ENCODE peak calls at places on chromosomes 3 and 15, in six cellular contexts. One of them, this sample, is unnamed.

GRCh38 chr15:71800835-71801745 is 9.3 kb upstream of the NR2E3 start:
- DNase-seq in tibial artery: no peak
- DNase-seq in brain microvascular endothelial cell: peak
- DNase-seq in GM03348: peak
- DNase-seq in activated T-helper 9 cell treated with anti-CD3 and anti-CD28 coated beads, Interleukin-2, amount 50 U/mL, for 16 hours: no peak
- DNase-seq in GM23248: peak
- DNase-seq in this sample: peak

GRCh38 chr15:34610388-34610787 is 26.9 kb upstream of the GOLGA8B start:
- DNase-seq in tibial artery: no peak
- DNase-seq in GM03348: peak
- DNase-seq in brain microvascular endothelial cell: peak
- DNase-seq in activated T-helper 9 cell treated with anti-CD3 and anti-CD28 coated beads, Interleukin-2, amount 50 U/mL, for 16 hours: no peak
- DNase-seq in GM23248: peak
- DNase-seq in this sample: no peak

GRCh38 chr3:69925506-69925905 is 74.0 kb upstream of the SAMMSON start:
- DNase-seq in GM23248: peak
- DNase-seq in GM03348: peak
- DNase-seq in tibial artery: no peak
- DNase-seq in activated T-helper 9 cell treated with anti-CD3 and anti-CD28 coated beads, Interleukin-2, amount 50 U/mL, for 16 hours: no peak
- DNase-seq in brain microvascular endothelial cell: no peak
- DNase-seq in this sample: peak

GRCh38 chr15:85760531-85761371 is 34.0 kb downstream of the KLHL25 start:
- DNase-seq in brain microvascular endothelial cell: no peak
- DNase-seq in GM23248: no peak
- DNase-seq in GM03348: no peak
- DNase-seq in tibial artery: no peak
- DNase-seq in activated T-helper 9 cell treated with anti-CD3 and anti-CD28 coated beads, Interleukin-2, amount 50 U/mL, for 16 hours: no peak
- DNase-seq in this sample: no peak

GRCh38 chr15:94582368-94582767 is 351.0 kb downstream of the MCTP2 start:
- DNase-seq in tibial artery: no peak
- DNase-seq in GM23248: peak
- DNase-seq in GM03348: no peak
- DNase-seq in activated T-helper 9 cell treated with anti-CD3 and anti-CD28 coated beads, Interleukin-2, amount 50 U/mL, for 16 hours: no peak
- DNase-seq in brain microvascular endothelial cell: no peak
- DNase-seq in this sample: no peak

GRCh38 chr3:59212128-59212764 is 162.4 kb upstream of the CFAP20DC start:
- DNase-seq in tibial artery: no peak
- DNase-seq in activated T-helper 9 cell treated with anti-CD3 and anti-CD28 coated beads, Interleukin-2, amount 50 U/mL, for 16 hours: no peak
- DNase-seq in brain microvascular endothelial cell: peak
- DNase-seq in GM23248: peak
- DNase-seq in GM03348: peak
- DNase-seq in this sample: peak

GRCh38 chr3:129975332-129976090 is 991 bp downstream of the TRH start:
- DNase-seq in GM03348: no peak
- DNase-seq in GM23248: peak
- DNase-seq in brain microvascular endothelial cell: no peak
- DNase-seq in tibial artery: peak
- DNase-seq in activated T-helper 9 cell treated with anti-CD3 and anti-CD28 coated beads, Interleukin-2, amount 50 U/mL, for 16 hours: no peak
- DNase-seq in this sample: no peak

GRCh38 chr3:127207727-127208482 is 15.0 kb downstream of the PRR23E start:
- DNase-seq in tibial artery: no peak
- DNase-seq in GM23248: no peak
- DNase-seq in brain microvascular endothelial cell: no peak
- DNase-seq in activated T-helper 9 cell treated with anti-CD3 and anti-CD28 coated beads, Interleukin-2, amount 50 U/mL, for 16 hours: no peak
- DNase-seq in GM03348: no peak
- DNase-seq in this sample: no peak

GRCh38 chr3:196553551-196553950 is 14.8 kb downstream of the WDR53 start:
- DNase-seq in activated T-helper 9 cell treated with anti-CD3 and anti-CD28 coated beads, Interleukin-2, amount 50 U/mL, for 16 hours: no peak
- DNase-seq in GM03348: no peak
- DNase-seq in tibial artery: no peak
- DNase-seq in brain microvascular endothelial cell: no peak
- DNase-seq in GM23248: no peak
- DNase-seq in this sample: no peak

GRCh38 chr3:89946863-89947262 is 839.4 kb downstream of the EPHA3 start:
- DNase-seq in GM03348: no peak
- DNase-seq in tibial artery: no peak
- DNase-seq in activated T-helper 9 cell treated with anti-CD3 and anti-CD28 coated beads, Interleukin-2, amount 50 U/mL, for 16 hours: no peak
- DNase-seq in brain microvascular endothelial cell: no peak
- DNase-seq in GM23248: no peak
- DNase-seq in this sample: no peak

GRCh38 chr3:187305881-187306280 is 14.3 kb upstream of the MASP1 start:
- DNase-seq in GM23248: no peak
- DNase-seq in activated T-helper 9 cell treated with anti-CD3 and anti-CD28 coated beads, Interleukin-2, amount 50 U/mL, for 16 hours: no peak
- DNase-seq in GM03348: no peak
- DNase-seq in tibial artery: no peak
- DNase-seq in brain microvascular endothelial cell: no peak
- DNase-seq in this sample: no peak

GRCh38 chr15:35690698-35691116 is 144.7 kb upstream of the DPH6 start:
- DNase-seq in tibial artery: peak
- DNase-seq in brain microvascular endothelial cell: peak
- DNase-seq in GM03348: peak
- DNase-seq in activated T-helper 9 cell treated with anti-CD3 and anti-CD28 coated beads, Interleukin-2, amount 50 U/mL, for 16 hours: no peak
- DNase-seq in GM23248: peak
- DNase-seq in this sample: peak

GRCh38 chr3:191373327-191373726 is 43.0 kb upstream of the UTS2B start:
- DNase-seq in activated T-helper 9 cell treated with anti-CD3 and anti-CD28 coated beads, Interleukin-2, amount 50 U/mL, for 16 hours: no peak
- DNase-seq in tibial artery: no peak
- DNase-seq in GM03348: no peak
- DNase-seq in brain microvascular endothelial cell: no peak
- DNase-seq in GM23248: peak
- DNase-seq in this sample: peak

GRCh38 chr3:135992072-135992471 is 26.5 kb downstream of the PPP2R3A start:
- DNase-seq in tibial artery: no peak
- DNase-seq in GM23248: peak
- DNase-seq in brain microvascular endothelial cell: peak
- DNase-seq in activated T-helper 9 cell treated with anti-CD3 and anti-CD28 coated beads, Interleukin-2, amount 50 U/mL, for 16 hours: no peak
- DNase-seq in GM03348: peak
- DNase-seq in this sample: peak

GRCh38 chr3:53748512-53749271 is 97.5 kb downstream of the CHDH start:
- DNase-seq in GM03348: no peak
- DNase-seq in tibial artery: no peak
- DNase-seq in activated T-helper 9 cell treated with anti-CD3 and anti-CD28 coated beads, Interleukin-2, amount 50 U/mL, for 16 hours: no peak
- DNase-seq in brain microvascular endothelial cell: no peak
- DNase-seq in GM23248: no peak
- DNase-seq in this sample: no peak

GRCh38 chr15:71680079-71680461 is 130.3 kb upstream of the NR2E3 start:
- DNase-seq in activated T-helper 9 cell treated with anti-CD3 and anti-CD28 coated beads, Interleukin-2, amount 50 U/mL, for 16 hours: no peak
- DNase-seq in GM23248: no peak
- DNase-seq in brain microvascular endothelial cell: no peak
- DNase-seq in tibial artery: no peak
- DNase-seq in GM03348: no peak
- DNase-seq in this sample: no peak

GRCh38 chr15:51128701-51129100 is 34.0 kb upstream of the TNFAIP8L3 start:
- DNase-seq in activated T-helper 9 cell treated with anti-CD3 and anti-CD28 coated beads, Interleukin-2, amount 50 U/mL, for 16 hours: no peak
- DNase-seq in GM23248: peak
- DNase-seq in brain microvascular endothelial cell: no peak
- DNase-seq in tibial artery: no peak
- DNase-seq in GM03348: no peak
- DNase-seq in this sample: no peak

GRCh38 chr3:79497447-79498111 is 270.2 kb downstream of the ROBO1 start:
- DNase-seq in GM03348: peak
- DNase-seq in tibial artery: no peak
- DNase-seq in activated T-helper 9 cell treated with anti-CD3 and anti-CD28 coated beads, Interleukin-2, amount 50 U/mL, for 16 hours: no peak
- DNase-seq in GM23248: peak
- DNase-seq in brain microvascular endothelial cell: no peak
- DNase-seq in this sample: no peak

GRCh38 chr3:196138927-196139680 is 57.2 kb upstream of the TFRC start:
- DNase-seq in activated T-helper 9 cell treated with anti-CD3 and anti-CD28 coated beads, Interleukin-2, amount 50 U/mL, for 16 hours: no peak
- DNase-seq in GM03348: peak
- DNase-seq in GM23248: peak
- DNase-seq in brain microvascular endothelial cell: no peak
- DNase-seq in tibial artery: no peak
- DNase-seq in this sample: no peak

GRCh38 chr3:120203016-120203415 is 82.0 kb downstream of the GPR156 start:
- DNase-seq in activated T-helper 9 cell treated with anti-CD3 and anti-CD28 coated beads, Interleukin-2, amount 50 U/mL, for 16 hours: no peak
- DNase-seq in GM03348: peak
- DNase-seq in brain microvascular endothelial cell: peak
- DNase-seq in GM23248: peak
- DNase-seq in tibial artery: peak
- DNase-seq in this sample: peak

GRCh38 chr3:136882575-136882974 is 20.6 kb downstream of the NCK1 start:
- DNase-seq in GM03348: no peak
- DNase-seq in GM23248: no peak
- DNase-seq in brain microvascular endothelial cell: no peak
- DNase-seq in activated T-helper 9 cell treated with anti-CD3 and anti-CD28 coated beads, Interleukin-2, amount 50 U/mL, for 16 hours: no peak
- DNase-seq in tibial artery: no peak
- DNase-seq in this sample: no peak

GRCh38 chr3:102142379-102143058 is 292.3 kb upstream of the ZPLD1 start:
- DNase-seq in brain microvascular endothelial cell: peak
- DNase-seq in GM23248: no peak
- DNase-seq in tibial artery: no peak
- DNase-seq in activated T-helper 9 cell treated with anti-CD3 and anti-CD28 coated beads, Interleukin-2, amount 50 U/mL, for 16 hours: no peak
- DNase-seq in GM03348: no peak
- DNase-seq in this sample: no peak

GRCh38 chr3:26712211-26713026 is 89.8 kb downstream of the LRRC3B start:
- DNase-seq in GM23248: peak
- DNase-seq in tibial artery: no peak
- DNase-seq in brain microvascular endothelial cell: peak
- DNase-seq in GM03348: peak
- DNase-seq in activated T-helper 9 cell treated with anti-CD3 and anti-CD28 coated beads, Interleukin-2, amount 50 U/mL, for 16 hours: no peak
- DNase-seq in this sample: no peak